ENCODE peak calls at places on chromosomes 12 and 14, in ten cellular contexts. L is type B pancreatic cell; O is activated CD4-positive, alpha-beta T cell treated with anti-CD3 and anti-CD28 coated beads, Interleukin-2, amount 10 ng/mL, durations not matched to agents 7 days and 5 days; V is GM06990; E is posterior cingulate gyrus; B is amygdala; W is A549; P is RKO; K is activated naive CD4-positive, alpha-beta T cell treated with anti-CD3 and anti-CD28 coated beads, Interleukin-2, amount 50 U/mL, for 72 hours; U is hypothalamus. A is an unnamed sample.

GRCh38 chr14:35285168-35285990 is 6.8 kb upstream of the PSMA6 start:
- DNase-seq in P (peak), O (peak), W (no peak), U (no peak), E (no peak), L (no peak), K (peak), B (no peak), V (peak), A (no peak)

GRCh38 chr12:3604750-3605638 is 114.0 kb downstream of the PRMT8 start:
- DNase-seq in O (no peak), W (no peak), E (peak), P (no peak), K (no peak), L (no peak), V (no peak), U (no peak), B (peak), A (peak)

GRCh38 chr12:1500095-1500801 is 94.1 kb downstream of the FBXL14 start:
- DNase-seq in L (no peak), P (no peak), V (no peak), B (peak), O (no peak), K (no peak), W (no peak), E (no peak), U (no peak), A (no peak)

GRCh38 chr14:77903233-77903632 is 103.3 kb downstream of the ADCK1 start:
- DNase-seq in B (no peak), K (no peak), O (no peak), P (no peak), E (no peak), U (no peak), L (no peak), W (no peak), V (no peak), A (no peak)

GRCh38 chr14:67510121-67510520 is 21.6 kb upstream of the TMEM229B start:
- DNase-seq in L (no peak), W (no peak), U (no peak), E (no peak), B (no peak), V (no peak), P (peak), O (no peak), K (no peak), A (no peak)

GRCh38 chr12:59654061-59654460 is 58.2 kb downstream of the SLC16A7 start:
- DNase-seq in L (no peak), B (no peak), O (no peak), V (no peak), K (no peak), P (no peak), W (no peak), U (no peak), E (no peak), A (no peak)

GRCh38 chr14:101083564-101084435 is 180.3 kb upstream of the RTL1 start:
- DNase-seq in P (peak), E (no peak), W (no peak), K (no peak), V (no peak), L (peak), B (no peak), U (no peak), O (no peak), A (peak)

GRCh38 chr14:60647837-60648168 is 1.5 kb downstream of the SIX1 start:
- DNase-seq in W (no peak), U (no peak), K (peak), O (no peak), L (no peak), P (no peak), V (no peak), B (no peak), E (no peak), A (no peak)

GRCh38 chr12:122527478-122527944 is 462 bp downstream of the KNTC1 start:
- DNase-seq in B (no peak), K (peak), L (no peak), V (no peak), U (no peak), E (no peak), O (peak), W (peak), P (peak), A (peak)

GRCh38 chr14:52900731-52901130 is 50.1 kb downstream of the FERMT2 start:
- DNase-seq in E (no peak), B (no peak), U (no peak), L (no peak), O (no peak), W (no peak), P (no peak), K (no peak), V (no peak), A (peak)

GRCh38 chr12:128644664-128645296 is 179.0 kb downstream of the SLC15A4 start:
- DNase-seq in E (peak), B (no peak), P (no peak), K (peak), U (no peak), W (peak), V (no peak), O (peak), L (no peak), A (no peak)

GRCh38 chr14:43754838-43755237 is 752.2 kb downstream of the FSCB start:
- DNase-seq in L (no peak), U (no peak), K (no peak), V (no peak), P (no peak), B (no peak), W (no peak), O (no peak), E (no peak), A (no peak)

GRCh38 chr14:24179961-24180726 is 8.3 kb downstream of the REC8 start:
- DNase-seq in W (no peak), V (no peak), U (no peak), B (peak), K (no peak), O (no peak), E (no peak), L (no peak), P (peak), A (no peak)

GRCh38 chr12:130992448-130992847 is 38.7 kb downstream of the ADGRD1 start:
- DNase-seq in U (no peak), P (no peak), B (no peak), W (no peak), K (no peak), V (no peak), E (no peak), O (no peak), L (no peak), A (no peak)

GRCh38 chr14:23538785-23539184 is 12.8 kb downstream of the ZFHX2 start:
- DNase-seq in W (no peak), O (no peak), B (peak), U (no peak), P (no peak), L (no peak), K (no peak), V (no peak), E (peak), A (peak)

GRCh38 chr12:104844123-104844522 is 114.0 kb downstream of the SLC41A2 start:
- DNase-seq in E (no peak), U (no peak), L (no peak), P (no peak), O (no peak), B (no peak), V (no peak), K (no peak), W (no peak), A (no peak)

GRCh38 chr14:94753067-94753466 is 16.8 kb downstream of the GSC start:
- DNase-seq in E (no peak), U (no peak), K (no peak), B (no peak), P (no peak), L (no peak), V (no peak), W (no peak), O (no peak), A (no peak)

GRCh38 chr12:51392556-51393237 is 1.5 kb upstream of the GALNT6 start:
- DNase-seq in V (peak), L (no peak), O (peak), U (no peak), P (peak), B (no peak), W (no peak), K (no peak), E (no peak), A (no peak)

GRCh38 chr12:117032593-117033381 is 66.4 kb downstream of the TESC start:
- DNase-seq in W (no peak), P (no peak), O (no peak), E (no peak), U (no peak), K (no peak), V (no peak), B (peak), L (no peak), A (no peak)

GRCh38 chr14:67674139-67674479 is 323 bp downstream of the VTI1B start:
- DNase-seq in W (peak), P (peak), U (no peak), L (peak), V (no peak), O (peak), B (peak), K (peak), E (peak), A (peak)

GRCh38 chr12:26233620-26234019 is 38.2 kb downstream of the SSPN start:
- DNase-seq in W (no peak), L (no peak), P (no peak), V (no peak), E (peak), O (no peak), K (no peak), B (peak), U (no peak), A (no peak)

GRCh38 chr12:67019070-67019469 is 250.1 kb upstream of the CAND1 start:
- DNase-seq in U (no peak), W (no peak), V (no peak), P (no peak), E (peak), B (peak), L (no peak), K (no peak), O (no peak), A (no peak)

GRCh38 chr14:33781267-33781666 is 169.6 kb downstream of the EGLN3 start:
- DNase-seq in L (no peak), W (no peak), U (no peak), B (no peak), K (no peak), V (no peak), O (no peak), P (no peak), E (no peak), A (no peak)

GRCh38 chr12:122385171-122386041 is 37.1 kb downstream of the CLIP1 start:
- DNase-seq in W (no peak), O (no peak), U (no peak), V (no peak), L (no peak), P (no peak), K (no peak), E (no peak), B (no peak), A (no peak)

GRCh38 chr12:77384941-77385340 is 319.6 kb upstream of the E2F7 start:
- DNase-seq in E (no peak), V (no peak), U (no peak), B (no peak), O (no peak), L (no peak), K (no peak), W (no peak), P (no peak), A (no peak)

GRCh38 chr14:76936483-76936882 is 92.0 kb downstream of the IRF2BPL start:
- DNase-seq in V (no peak), E (no peak), U (no peak), P (no peak), O (no peak), B (no peak), L (no peak), W (no peak), K (no peak), A (no peak)

GRCh38 chr12:102879144-102879763 is 37.8 kb downstream of the PAH start:
- DNase-seq in L (no peak), P (peak), W (peak), E (peak), O (peak), V (peak), K (peak), U (no peak), B (peak), A (peak)

GRCh38 chr12:94103986-94104385 is 44.4 kb upstream of the PLXNC1 start:
- DNase-seq in O (no peak), B (no peak), E (no peak), P (no peak), V (no peak), K (no peak), U (no peak), L (no peak), W (no peak), A (peak)

GRCh38 chr12:129844662-129845061 is 59.2 kb downstream of the TMEM132D start:
- DNase-seq in B (no peak), P (peak), O (no peak), E (no peak), K (no peak), W (no peak), V (no peak), U (no peak), L (no peak), A (no peak)

GRCh38 chr14:89617471-89618291 is 200.6 kb upstream of the FOXN3 start:
- DNase-seq in V (peak), L (no peak), E (peak), K (no peak), B (peak), W (no peak), U (no peak), P (no peak), O (peak), A (peak)

GRCh38 chr12:39252628-39253027 is 190.3 kb downstream of the KIF21A start:
- DNase-seq in B (no peak), L (no peak), O (no peak), E (no peak), V (no peak), P (no peak), W (no peak), K (no peak), U (no peak), A (no peak)

GRCh38 chr12:69275471-69275891 is 36.1 kb downstream of the CPSF6 start:
- DNase-seq in U (no peak), E (no peak), P (no peak), K (no peak), O (peak), V (no peak), L (no peak), B (no peak), W (no peak), A (no peak)

A was measured in RWPE1.